ENCODE peak calls at places on chromosomes 6 and 20, in eight cellular contexts. K is NCI-H748 treated with DMSO at 0.1 percent for 48 hours; R is central memory CD8-positive, alpha-beta T cell; S is stimulated activated CD8-positive, alpha-beta memory T cell treated with anti-CD3 and anti-CD28 coated beads, Interleukin-15, amount 100 ng/mL, for 1 hour; F is ACHN; E is cardiac muscle cell; D is AG04450; J is adrenal gland. A is an unnamed sample.

GRCh38 chr20:54019585-54019984 is 50.8 kb downstream of the BCAS1 start:
- DNase-seq in K (no peak), R (no peak), S (no peak), F (no peak), E (no peak), D (no peak), J (no peak), A (no peak)

GRCh38 chr6:1652842-1653241 is 43.1 kb downstream of the FOXC1 start:
- DNase-seq in K (no peak), R (no peak), S (no peak), F (no peak), E (no peak), D (no peak), J (no peak), A (no peak)

GRCh38 chr6:42294759-42295158 is 77.1 kb upstream of the MRPS10 start:
- DNase-seq in K (no peak), R (no peak), S (no peak), F (peak), E (peak), D (no peak), J (peak), A (no peak)

GRCh38 chr6:108993876-108994275 is 100.8 kb downstream of the SESN1 start:
- DNase-seq in K (no peak), R (no peak), S (no peak), F (no peak), E (no peak), D (no peak), J (no peak), A (no peak)

GRCh38 chr20:2698912-2699311 is 6.3 kb downstream of the EBF4 start:
- DNase-seq in K (no peak), R (no peak), S (no peak), F (no peak), E (no peak), D (no peak), J (no peak), A (peak)

GRCh38 chr6:27871919-27872633 is 40.1 kb downstream of the OR2B2 start:
- DNase-seq in K (peak), R (peak), S (peak), F (peak), E (peak), D (peak), J (peak), A (peak)

GRCh38 chr6:26045046-26045938 is 41.9 kb upstream of the HFE start:
- DNase-seq in K (peak), R (peak), S (no peak), F (peak), E (peak), D (peak), J (peak), A (peak)

GRCh38 chr6:6277418-6277817 is 43.0 kb downstream of the F13A1 start:
- DNase-seq in K (no peak), R (no peak), S (no peak), F (no peak), E (no peak), D (no peak), J (no peak), A (no peak)

GRCh38 chr20:38434310-38434741 is 802 bp downstream of the SNHG17 start:
- DNase-seq in K (no peak), R (no peak), S (no peak), F (no peak), E (peak), D (no peak), J (peak), A (peak)

GRCh38 chr20:34337982-34338756 is 24.9 kb upstream of the ITCH start:
- DNase-seq in K (no peak), R (no peak), S (no peak), F (no peak), E (no peak), D (no peak), J (no peak), A (no peak)

GRCh38 chr6:6469074-6469473 is 119.4 kb upstream of the LY86 start:
- DNase-seq in K (no peak), R (no peak), S (no peak), F (no peak), E (no peak), D (no peak), J (no peak), A (no peak)

GRCh38 chr6:107059606-107060005 is 31.6 kb downstream of the MTRES1 start:
- DNase-seq in K (no peak), R (no peak), S (no peak), F (no peak), E (no peak), D (no peak), J (no peak), A (no peak)

GRCh38 chr6:148593130-148593812 is 153.6 kb upstream of the UST start:
- DNase-seq in K (no peak), R (no peak), S (no peak), F (peak), E (peak), D (peak), J (peak), A (no peak)

GRCh38 chr6:129672883-129673631 is 36.9 kb downstream of the ARHGAP18 start:
- DNase-seq in K (no peak), R (no peak), S (no peak), F (peak), E (peak), D (peak), J (peak), A (no peak)

GRCh38 chr20:59102722-59103415 is 60.3 kb upstream of the PRELID3B start:
- DNase-seq in K (no peak), R (no peak), S (no peak), F (no peak), E (no peak), D (no peak), J (no peak), A (no peak)

GRCh38 chr20:13017235-13017634 is 8.5 kb downstream of the SPTLC3 start:
- DNase-seq in K (no peak), R (no peak), S (no peak), F (no peak), E (peak), D (no peak), J (peak), A (no peak)

GRCh38 chr6:79277109-79277508 is 42.6 kb upstream of the HMGN3 start:
- DNase-seq in K (no peak), R (no peak), S (no peak), F (peak), E (peak), D (no peak), J (no peak), A (no peak)

GRCh38 chr20:33524261-33524660 is 34.4 kb downstream of the CBFA2T2 start:
- DNase-seq in K (no peak), R (no peak), S (no peak), F (no peak), E (no peak), D (no peak), J (no peak), A (no peak)

GRCh38 chr6:132131777-132132176 is 180.6 kb upstream of the CCN2 start:
- DNase-seq in K (no peak), R (no peak), S (no peak), F (peak), E (peak), D (peak), J (no peak), A (no peak)

GRCh38 chr20:31605902-31606677 is 1.0 kb downstream of the ID1 start:
- DNase-seq in K (no peak), R (no peak), S (no peak), F (no peak), E (peak), D (no peak), J (no peak), A (peak)

GRCh38 chr20:3701061-3701998 is 11.1 kb downstream of the SIGLEC1 start:
- DNase-seq in K (no peak), R (no peak), S (no peak), F (no peak), E (no peak), D (no peak), J (no peak), A (peak)

GRCh38 chr6:1612902-1613301 is 3.2 kb downstream of the FOXC1 start:
- DNase-seq in K (no peak), R (no peak), S (no peak), F (peak), E (peak), D (no peak), J (no peak), A (no peak)

GRCh38 chr6:113924199-113924791 is 46.7 kb downstream of the HDAC2 start:
- DNase-seq in K (no peak), R (no peak), S (no peak), F (no peak), E (no peak), D (no peak), J (no peak), A (no peak)

GRCh38 chr6:109794201-109794926 is 103.3 kb downstream of the FIG4 start:
- DNase-seq in K (peak), R (no peak), S (no peak), F (peak), E (peak), D (no peak), J (peak), A (no peak)

GRCh38 chr6:161348628-161348994 is 74.8 kb upstream of the AGPAT4 start:
- DNase-seq in K (no peak), R (no peak), S (no peak), F (no peak), E (no peak), D (no peak), J (no peak), A (no peak)

GRCh38 chr20:1802385-1803215 is 92.6 kb upstream of the SIRPA start:
- DNase-seq in K (peak), R (no peak), S (no peak), F (peak), E (peak), D (no peak), J (peak), A (peak)

GRCh38 chr6:166929534-166930189 is 26.7 kb downstream of the RNASET2 start:
- DNase-seq in K (no peak), R (no peak), S (no peak), F (no peak), E (no peak), D (no peak), J (no peak), A (peak)

GRCh38 chr6:92681401-92681800 is 738.0 kb downstream of the EPHA7 start:
- DNase-seq in K (peak), R (no peak), S (no peak), F (no peak), E (no peak), D (no peak), J (no peak), A (no peak)

GRCh38 chr6:37788259-37788658 is 31.3 kb upstream of the ZFAND3 start:
- DNase-seq in K (no peak), R (no peak), S (no peak), F (peak), E (no peak), D (no peak), J (no peak), A (no peak)

GRCh38 chr20:433300-433975 is 25.3 kb downstream of the RBCK1 start:
- DNase-seq in K (no peak), R (peak), S (peak), F (peak), E (no peak), D (no peak), J (peak), A (no peak)

GRCh38 chr6:118709859-118710350 is 58.5 kb upstream of the CEP85L start:
- DNase-seq in K (no peak), R (peak), S (peak), F (peak), E (peak), D (peak), J (peak), A (peak)

A was measured in spleen.